ENCODE peak calls at places on chromosome 21, in ten cellular contexts. C is left lung; E is epithelial cell of esophagus; K is stimulated activated CD4-positive, alpha-beta T cell treated with anti-CD3 and anti-CD28 coated beads, TNF-alpha, amount 100 ng/mL, for 1 hour; Z is cerebellar cortex; L is heart right ventricle; V is cardiac fibroblast; J is cardiac muscle cell; G is cerebellum; D is myocyte. T is an unnamed sample.

GRCh38 chr21:44927587-44928461 is 7.1 kb upstream of the ITGB2 start:
- DNase-seq in C (peak; percentile 92), E (peak; percentile 78), K (peak; percentile 78), Z (no peak), L (peak; percentile 57), V (peak; percentile 56), J (no peak), G (no peak), D (peak; percentile 82), T (no peak)

GRCh38 chr21:37450385-37451044 is 83.9 kb downstream of the DYRK1A start:
- DNase-seq in C (no peak), E (peak; percentile 84), K (no peak), Z (no peak), L (no peak), V (peak; percentile 36), J (no peak), G (no peak), D (no peak), T (no peak)

GRCh38 chr21:35202431-35202830 is 153.3 kb upstream of the RUNX1 start:
- DNase-seq in C (no peak), E (no peak), K (no peak), Z (no peak), L (no peak), V (peak; percentile 56), J (no peak), G (no peak), D (no peak), T (no peak)

GRCh38 chr21:28745131-28746055 is 247.3 kb downstream of the LTN1 start:
- DNase-seq in C (peak; percentile 29), E (peak; percentile 87), K (peak; percentile 25), Z (peak; percentile 89), L (peak; percentile 47), V (peak; percentile 96), J (peak; percentile 85), G (peak; percentile 60), D (peak; percentile 85), T (peak; percentile 2)

GRCh38 chr21:41966341-41966833 is 12.6 kb upstream of the C2CD2 start:
- DNase-seq in C (no peak), E (peak; percentile 35), K (no peak), Z (no peak), L (no peak), V (no peak), J (no peak), G (no peak), D (no peak), T (no peak)

GRCh38 chr21:42262826-42263225 is 43.9 kb downstream of the ABCG1 start:
- DNase-seq in C (peak; percentile 92), E (peak; percentile 83), K (no peak), Z (peak; percentile 78), L (peak; percentile 84), V (peak; percentile 42), J (peak; percentile 62), G (peak; percentile 86), D (peak; percentile 3), T (peak; percentile 28)

GRCh38 chr21:44403106-44404020 is 49.9 kb downstream of the TRPM2 start:
- DNase-seq in C (no peak), E (no peak), K (no peak), Z (no peak), L (no peak), V (no peak), J (no peak), G (no peak), D (no peak), T (no peak)

GRCh38 chr21:37225440-37225839 is 41.7 kb downstream of the VPS26C start:
- DNase-seq in C (no peak), E (no peak), K (no peak), Z (no peak), L (no peak), V (no peak), J (no peak), G (no peak), D (no peak), T (no peak)

GRCh38 chr21:26116456-26117011 is 54.0 kb downstream of the APP start:
- DNase-seq in C (no peak), E (no peak), K (no peak), Z (peak; percentile 51), L (no peak), V (peak; percentile 68), J (no peak), G (peak; percentile 17), D (no peak), T (no peak)

GRCh38 chr21:45378258-45378966 is 26.6 kb upstream of the COL18A1 start:
- DNase-seq in C (peak; percentile 51), E (no peak), K (no peak), Z (no peak), L (no peak), V (no peak), J (no peak), G (no peak), D (peak; percentile 4), T (no peak)

GRCh38 chr21:32476661-32477423 is 64.3 kb downstream of the EVA1C start:
- DNase-seq in C (no peak), E (no peak), K (no peak), Z (no peak), L (no peak), V (no peak), J (no peak), G (no peak), D (no peak), T (no peak)

GRCh38 chr21:33670076-33670475 is 27.8 kb downstream of the ITSN1 start:
- DNase-seq in C (no peak), E (peak; percentile 35), K (no peak), Z (no peak), L (no peak), V (no peak), J (no peak), G (no peak), D (no peak), T (no peak)

GRCh38 chr21:34962586-34963222 is 86.4 kb downstream of the RUNX1 start:
- DNase-seq in C (no peak), E (no peak), K (no peak), Z (no peak), L (no peak), V (no peak), J (no peak), G (no peak), D (no peak), T (no peak)

GRCh38 chr21:35178812-35179211 is 129.7 kb upstream of the RUNX1 start:
- DNase-seq in C (no peak), E (peak; percentile 81), K (no peak), Z (no peak), L (no peak), V (no peak), J (no peak), G (no peak), D (peak; percentile 95), T (no peak)

GRCh38 chr21:25801217-25802015 is 66.6 kb downstream of the GABPA start:
- DNase-seq in C (peak; percentile 85), E (peak; percentile 85), K (peak; percentile 49), Z (peak; percentile 78), L (peak; percentile 80), V (peak; percentile 91), J (peak; percentile 91), G (peak; percentile 2), D (peak; percentile 84), T (no peak)

GRCh38 chr21:45078877-45079281 is 4.5 kb downstream of the ADARB1 start:
- DNase-seq in C (no peak), E (peak; percentile 84), K (peak; percentile 57), Z (no peak), L (no peak), V (peak; percentile 87), J (no peak), G (no peak), D (peak; percentile 44), T (no peak)

GRCh38 chr21:15241997-15242767 is 177.4 kb upstream of the NRIP1 start:
- DNase-seq in C (no peak), E (peak; percentile 53), K (no peak), Z (no peak), L (no peak), V (no peak), J (no peak), G (no peak), D (no peak), T (no peak)

GRCh38 chr21:33401617-33401967 is 1.6 kb upstream of the IFNGR2 start:
- DNase-seq in C (no peak), E (no peak), K (no peak), Z (no peak), L (no peak), V (no peak), J (no peak), G (no peak), D (no peak), T (no peak)

GRCh38 chr21:45249626-45250025 is 38.1 kb downstream of the POFUT2 start:
- DNase-seq in C (no peak), E (no peak), K (no peak), Z (no peak), L (no peak), V (no peak), J (no peak), G (no peak), D (no peak), T (no peak)

GRCh38 chr21:36908260-36908908 is 58.1 kb downstream of the HLCS start:
- DNase-seq in C (no peak), E (no peak), K (no peak), Z (no peak), L (no peak), V (peak; percentile 21), J (no peak), G (no peak), D (peak; percentile 13), T (no peak)

GRCh38 chr21:23223882-23224281 is 2225.7 kb downstream of the NCAM2 start:
- DNase-seq in C (no peak), E (no peak), K (no peak), Z (no peak), L (no peak), V (no peak), J (no peak), G (no peak), D (no peak), T (no peak)

GRCh38 chr21:31938330-31939301 is 65.8 kb downstream of the HUNK start:
- DNase-seq in C (no peak), E (no peak), K (no peak), Z (no peak), L (no peak), V (no peak), J (peak; percentile 21), G (no peak), D (no peak), T (no peak)

GRCh38 chr21:42558846-42559245 is 45.2 kb downstream of the SLC37A1 start:
- DNase-seq in C (peak; percentile 51), E (no peak), K (no peak), Z (no peak), L (no peak), V (no peak), J (no peak), G (no peak), D (no peak), T (no peak)

GRCh38 chr21:44428281-44428942 is 26.9 kb upstream of the LRRC3 start:
- DNase-seq in C (peak; percentile 65), E (peak; percentile 3), K (peak; percentile 3), Z (peak; percentile 21), L (no peak), V (no peak), J (no peak), G (no peak), D (no peak), T (no peak)